ENCODE peak calls at places on chromosomes 13 and 19, in seven cellular contexts. D, P, V, R, K, O and U are unnamed samples.

GRCh38 chr13:107208889-107209288 is 641.0 kb upstream of the ARGLU1 start:
- DNase-seq in R (no peak), O (no peak), P (no peak), D (no peak), K (no peak), V (no peak), U (no peak)

GRCh38 chr13:76148374-76148773 is 512.2 kb downstream of the LMO7 start:
- DNase-seq in D (no peak), R (no peak), V (no peak), K (no peak), O (no peak), P (no peak), U (no peak)

GRCh38 chr19:13574933-13575332 is 68.7 kb upstream of the CACNA1A start:
- DNase-seq in D (no peak), K (no peak), R (no peak), P (no peak), V (no peak), O (no peak), U (no peak)

GRCh38 chr19:16566161-16566560 is 6.1 kb downstream of the SLC35E1 start:
- DNase-seq in P (no peak), V (peak; percentile 45), R (peak; percentile 72), D (no peak), K (no peak), O (no peak), U (no peak)

GRCh38 chr19:5706876-5707573 is 12.9 kb downstream of the LONP1 start:
- DNase-seq in K (no peak), P (no peak), R (no peak), V (no peak), D (no peak), O (no peak), U (no peak)

GRCh38 chr19:19650331-19650730 is 6.9 kb upstream of the GMIP start:
- DNase-seq in P (no peak), K (no peak), R (no peak), V (no peak), O (no peak), D (no peak), U (no peak)

GRCh38 chr13:44399045-44399444 is 25.4 kb downstream of the SERP2 start:
- DNase-seq in K (no peak), V (no peak), P (no peak), R (no peak), O (no peak), D (no peak), U (no peak)

GRCh38 chr19:7636691-7637373 is at the start of gene STXBP2:
- DNase-seq in K (peak; percentile 64), O (no peak), V (peak; percentile 80), R (peak; percentile 93), D (peak; percentile 84), P (peak; percentile 58), U (no peak)

GRCh38 chr19:49414256-49414655 is 9.0 kb downstream of the PTH2 start:
- DNase-seq in K (no peak), R (no peak), P (no peak), V (no peak), O (no peak), D (no peak), U (no peak)

GRCh38 chr13:35190241-35190640 is 248.2 kb downstream of the NBEA start:
- DNase-seq in P (no peak), V (no peak), K (no peak), O (peak; percentile 25), R (no peak), D (no peak), U (no peak)

GRCh38 chr19:18319591-18320135 is 3.2 kb downstream of the LSM4 start:
- DNase-seq in R (peak; percentile 77), D (no peak), K (no peak), O (no peak), V (no peak), P (no peak), U (no peak)

GRCh38 chr13:114130131-114130707 is 2.2 kb downstream of the RASA3 start:
- DNase-seq in V (no peak), K (no peak), D (no peak), R (no peak), O (no peak), P (no peak), U (no peak)

GRCh38 chr19:7215176-7215575 is 79.0 kb downstream of the INSR start:
- DNase-seq in R (no peak), D (no peak), K (no peak), P (no peak), O (no peak), V (no peak), U (no peak)

GRCh38 chr19:39416152-39416551 is 3.7 kb downstream of the PLEKHG2 start:
- DNase-seq in O (no peak), K (no peak), R (no peak), D (no peak), P (no peak), V (no peak), U (no peak)

GRCh38 chr13:33018886-33019285 is 2.7 kb downstream of the KL start:
- DNase-seq in O (no peak), D (no peak), P (no peak), R (no peak), K (no peak), V (no peak), U (no peak)
- H3K4me3 ChIP-seq in O (no peak overlapping the region), D (no peak overlapping the region), P (no peak overlapping the region), R (no peak overlapping the region), K (no peak overlapping the region), V (no peak overlapping the region), U (no peak overlapping the region)

DNA sequence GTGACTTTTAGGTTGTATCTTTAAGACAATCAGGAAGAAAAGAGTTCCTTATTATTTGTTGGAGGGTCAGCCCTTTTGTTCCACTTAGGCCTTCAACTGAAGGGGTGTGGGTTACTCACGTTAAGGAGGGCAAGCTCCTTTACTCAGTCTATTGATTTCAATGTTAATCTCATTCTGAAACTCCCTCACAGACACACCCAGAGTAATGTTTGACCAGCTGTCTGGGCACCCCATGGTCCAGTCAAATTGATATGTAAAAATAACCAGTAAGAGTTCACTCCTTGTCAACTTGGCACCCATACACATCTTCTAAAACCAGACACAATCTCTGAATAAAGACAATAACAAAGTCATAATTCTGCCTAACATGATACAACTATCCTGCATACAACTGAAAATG is 292.9 kb downstream of the KLF5 start:
- DNase-seq in V (no peak), D (no peak), R (no peak), P (no peak), K (no peak), O (no peak), U (no peak)
- TF ChIP-seq CTCF in V (no peak), D (no peak), R (no peak), P (no peak), K (no peak), O (no peak), U (no peak)

GRCh38 chr13:39637890-39638289 is 17.6 kb upstream of the COG6 start:
- DNase-seq in V (no peak), R (no peak), K (no peak), P (no peak), O (no peak), D (no peak), U (no peak)
- H3K4me3 ChIP-seq in V (no peak overlapping the region), R (no peak overlapping the region), K (no peak overlapping the region), P (no peak overlapping the region), O (no peak overlapping the region), D (no peak overlapping the region), U (no peak overlapping the region)

DNA sequence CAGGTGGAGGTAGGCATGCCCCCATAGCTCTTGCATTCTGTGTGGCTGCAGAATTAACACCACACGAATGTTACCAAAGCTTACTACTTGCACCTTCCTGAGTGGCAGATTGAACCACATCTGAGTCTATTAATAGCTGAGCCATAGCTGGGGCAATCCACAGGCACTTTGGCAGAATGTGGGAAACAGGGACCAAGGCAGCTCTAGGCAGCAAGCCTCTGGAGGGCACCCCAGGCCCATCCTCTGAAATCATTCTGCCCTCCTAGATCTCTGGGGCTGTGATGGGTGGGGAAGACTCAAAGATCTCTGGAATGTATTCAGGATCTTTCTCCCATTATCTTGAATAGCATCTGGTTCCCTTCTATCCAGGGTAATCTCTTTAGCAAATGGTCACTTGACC is 139.3 kb downstream of the TNFRSF19 start:
- DNase-seq in O (no peak), V (no peak), K (no peak), R (no peak), D (no peak), P (no peak), U (no peak)
- TF ChIP-seq CTCF in O (no peak), V (no peak), K (no peak), R (no peak), D (no peak), P (peak; percentile 41), U (peak; percentile 11)

DNA sequence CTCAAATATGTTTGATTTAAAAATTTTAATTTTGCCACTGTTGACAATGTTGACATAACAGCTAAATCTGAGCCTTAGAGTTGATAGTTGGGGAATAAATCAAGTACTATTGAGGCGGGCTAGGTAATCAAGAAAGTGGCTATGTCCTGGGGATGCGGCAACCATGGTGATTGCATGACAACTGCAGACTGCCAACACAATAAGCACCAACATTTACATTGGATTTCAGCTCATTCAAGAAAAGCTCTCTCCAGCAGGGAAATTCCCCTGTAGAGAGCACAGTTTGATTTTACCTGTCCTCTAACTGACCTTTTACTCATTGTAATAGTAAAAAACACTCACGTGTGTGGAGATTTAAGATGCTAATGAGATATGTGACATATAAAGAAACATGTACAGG is 63.1 kb downstream of the ZNF100 start:
- DNase-seq in K (peak; percentile 61), R (no peak), O (no peak), P (no peak), D (no peak), V (no peak), U (no peak)
- H3K4me3 ChIP-seq in K (no peak overlapping the region), R (no peak overlapping the region), O (no peak overlapping the region), P (no peak overlapping the region), D (no peak overlapping the region), V (no peak overlapping the region), U (no peak overlapping the region)

GRCh38 chr13:86737334-86737932 is 933.7 kb upstream of the SLITRK5 start:
- DNase-seq in R (no peak), P (no peak), K (no peak), D (no peak), V (no peak), O (no peak), U (no peak)

DNA sequence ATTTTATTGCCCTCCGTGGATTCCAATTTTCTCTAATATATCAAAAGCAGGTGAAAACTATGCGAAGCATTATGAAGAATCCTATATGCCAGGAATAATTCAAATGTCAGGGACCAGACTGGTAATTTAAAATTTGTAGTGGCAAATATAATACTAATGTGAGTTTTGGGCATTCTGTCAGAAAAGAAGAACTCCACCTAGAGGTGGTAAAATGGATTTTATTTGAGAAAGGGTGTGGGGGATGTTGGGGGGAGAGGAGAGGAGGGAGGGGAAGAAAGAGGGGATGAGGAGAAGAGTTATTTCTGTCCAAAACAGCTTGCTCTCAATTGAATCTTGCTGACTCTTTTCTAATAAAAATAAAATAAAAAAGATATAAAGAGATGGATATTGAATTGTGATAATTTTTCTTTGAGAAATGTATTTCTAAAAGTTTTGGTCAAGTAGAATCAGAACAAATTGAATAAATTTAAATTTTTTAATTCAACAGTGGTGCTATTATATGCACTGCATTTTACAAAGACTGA is 929.3 kb upstream of the SLITRK5 start:
- DNase-seq in V (no peak), O (no peak), P (no peak), R (no peak), D (no peak), K (no peak), U (no peak)
- TF ChIP-seq CTCF in V (no peak), O (no peak), P (no peak), R (no peak), D (no peak), K (no peak), U (no peak)